ENCODE peak calls at places on chromosomes 2 and 18, in ten cellular contexts. V is CD8-positive, alpha-beta memory T cell; W is aorta; D is cardiac muscle cell; I is lung; R is lower lobe of right lung; E is SJSA1; N is heart left ventricle; J is CD8-positive, alpha-beta T cell; L is IMR-90. C is an unnamed sample. For H3K36me3, H3K4me1 and H3K27me3, the result is how much of the 10 kb centered on the place peaks cover.

GRCh38 chr18:55863876-55864275 is 275.9 kb upstream of the TCF4 start:
- DNase-seq in V (no peak), W (no peak), D (peak), I (no peak), R (no peak), E (peak), N (no peak), J (no peak), L (peak), C (no peak)

GRCh38 chr2:123036300-123036699 is 988.8 kb upstream of the CNTNAP5 start:
- DNase-seq in V (no peak), W (no peak), D (no peak), I (no peak), R (no peak), E (no peak), N (no peak), J (no peak), L (no peak), C (no peak)

GRCh38 chr2:61910603-61911002 is 5.1 kb downstream of the COMMD1 start:
- DNase-seq in V (no peak), W (no peak), D (no peak), I (no peak), R (no peak), E (no peak), N (no peak), J (no peak), L (no peak), C (peak)

GRCh38 chr2:43421194-43421593 is 174.6 kb downstream of the THADA start:
- DNase-seq in V (no peak), W (no peak), D (no peak), I (no peak), R (no peak), E (no peak), N (no peak), J (no peak), L (no peak), C (no peak)

GRCh38 chr18:3217930-3218647 is 1.7 kb downstream of the MYOM1 start:
- DNase-seq in V (no peak), W (no peak), D (peak), I (no peak), R (no peak), E (no peak), N (no peak), J (no peak), L (no peak), C (peak)

GRCh38 chr18:55585586-55586521 is 2.1 kb downstream of the TCF4 start:
- DNase-seq in V (no peak), W (peak), D (peak), I (no peak), R (no peak), E (peak), N (no peak), J (no peak), L (peak), C (no peak)

GRCh38 chr2:172358784-172359556 is 68.4 kb upstream of the ITGA6 start:
- DNase-seq in V (no peak), W (peak), D (peak), I (no peak), R (no peak), E (no peak), N (no peak), J (no peak), L (no peak), C (no peak)

GRCh38 chr2:127096280-127096679 is 10.7 kb downstream of the BIN1 start:
- DNase-seq in V (no peak), W (peak), D (no peak), I (no peak), R (peak), E (no peak), N (peak), J (no peak), L (no peak), C (no peak)

GRCh38 chr18:32301976-32302743 is 112.3 kb downstream of the MEP1B start:
- DNase-seq in V (no peak), W (no peak), D (peak), I (no peak), R (no peak), E (peak), N (no peak), J (no peak), L (peak), C (no peak)

GRCh38 chr2:240560480-240561324 is 545 bp downstream of the DUSP28 start:
- DNase-seq in V (peak), W (peak), D (peak), I (peak), R (peak), E (peak), N (peak), J (peak), L (peak), C (peak)

GRCh38 chr18:60978338-60978737 is 354.9 kb upstream of the CDH20 start:
- DNase-seq in V (no peak), W (no peak), D (peak), I (no peak), R (no peak), E (peak), N (no peak), J (no peak), L (peak), C (no peak)

GRCh38 chr2:48448274-48449061 is 81.5 kb upstream of the STON1 start:
- DNase-seq in V (no peak), W (no peak), D (peak), I (no peak), R (no peak), E (peak), N (no peak), J (no peak), L (peak), C (no peak)

GRCh38 chr2:71694501-71695234 is 241.3 kb downstream of the DYSF start:
- DNase-seq in V (no peak), W (peak), D (no peak), I (no peak), R (no peak), E (no peak), N (peak), J (no peak), L (no peak), C (no peak)

GRCh38 chr2:48993576-48993975 is 160.7 kb downstream of the FSHR start:
- DNase-seq in V (no peak), W (no peak), D (no peak), I (no peak), R (no peak), E (no peak), N (no peak), J (no peak), L (no peak), C (no peak)

GRCh38 chr2:222193328-222194008 is 105.3 kb downstream of the PAX3 start:
- DNase-seq in V (no peak), W (no peak), D (no peak), I (no peak), R (no peak), E (no peak), N (no peak), J (no peak), L (no peak), C (no peak)

GRCh38 chr2:76008001-76008702 is 297.4 kb upstream of the GCFC2 start:
- DNase-seq in V (no peak), W (no peak), D (no peak), I (no peak), R (peak), E (no peak), N (no peak), J (no peak), L (no peak), C (no peak)

GRCh38 chr18:12516049-12516677 is 108.4 kb downstream of the PRELID3A start:
- DNase-seq in V (no peak), W (no peak), D (peak), I (no peak), R (no peak), E (no peak), N (no peak), J (no peak), L (peak), C (no peak)

GRCh38 chr2:42256502-42256901 is 87.3 kb downstream of the EML4 start:
- DNase-seq in V (no peak), W (no peak), D (peak), I (no peak), R (no peak), E (no peak), N (no peak), J (no peak), L (no peak), C (no peak)

GRCh38 chr2:95296036-95296435 is 1.1 kb upstream of the KCNIP3 start:
- DNase-seq in V (no peak), W (no peak), D (no peak), I (no peak), R (no peak), E (no peak), N (no peak), J (no peak), L (no peak), C (no peak)

GRCh38 chr2:45195916-45196315 is 186.7 kb upstream of the SIX2 start:
- DNase-seq in V (no peak), W (no peak), D (no peak), I (no peak), R (no peak), E (no peak), N (no peak), J (no peak), L (no peak), C (no peak)

GRCh38 chr18:51621103-51621969 is 423.9 kb upstream of the MEX3C start:
- DNase-seq in V (no peak), W (no peak), D (peak), I (peak), R (peak), E (peak), N (no peak), J (peak), L (no peak), C (peak)

GRCh38 chr2:1743396-1744150 is 742 bp downstream of the PXDN start:
- DNase-seq in V (no peak), W (no peak), D (peak), I (peak), R (peak), E (no peak), N (peak), J (no peak), L (peak), C (no peak)

GRCh38 chr18:50788284-50788683 is 31.5 kb downstream of the MRO start:
- DNase-seq in V (no peak), W (no peak), D (no peak), I (no peak), R (no peak), E (no peak), N (no peak), J (no peak), L (no peak), C (no peak)

GRCh38 chr2:159086332-159086731 is 117.9 kb downstream of the TANC1 start:
- DNase-seq in V (no peak), W (no peak), D (peak), I (no peak), R (no peak), E (no peak), N (no peak), J (no peak), L (no peak), C (no peak)

GRCh38 chr2:235752875-235753274 is 259.0 kb downstream of the AGAP1 start:
- DNase-seq in V (no peak), W (peak), D (no peak), I (no peak), R (no peak), E (no peak), N (no peak), J (no peak), L (no peak), C (no peak)

GRCh38 chr18:49784427-49785185 is 28.7 kb downstream of the ACAA2 start:
- DNase-seq in V (no peak), W (no peak), D (no peak), I (no peak), R (no peak), E (no peak), N (no peak), J (no peak), L (peak), C (no peak)

GRCh38 chr2:37203708-37204107 is 7.4 kb downstream of the CEBPZOS start:
- DNase-seq in V (no peak), W (no peak), D (no peak), I (no peak), R (no peak), E (no peak), N (no peak), J (no peak), L (no peak), C (no peak)
- H3K36me3 ChIP-seq in V (under half), W (under half), D (under half), I (under half), R (half or more), E (half or more), N (half or more), J (under half), L (under half), C (under half)

GRCh38 chr2:20423376-20423775 is 23.5 kb upstream of the RHOB start:
- DNase-seq in V (no peak), W (no peak), D (no peak), I (no peak), R (no peak), E (no peak), N (no peak), J (no peak), L (no peak), C (no peak)

GRCh38 chr2:20419752-20420151 is 27.1 kb upstream of the RHOB start:
- DNase-seq in V (no peak), W (no peak), D (no peak), I (no peak), R (no peak), E (no peak), N (no peak), J (no peak), L (no peak), C (no peak)

GRCh38 chr2:20421988-20422678 is 24.7 kb upstream of the RHOB start:
- DNase-seq in V (no peak), W (peak), D (peak), I (peak), R (peak), E (peak), N (peak), J (no peak), L (peak), C (no peak)

GRCh38 chr2:20422679-20423271 is 24.1 kb upstream of the RHOB start:
- DNase-seq in V (no peak), W (peak), D (peak), I (no peak), R (no peak), E (no peak), N (no peak), J (no peak), L (peak), C (peak)

DNA sequence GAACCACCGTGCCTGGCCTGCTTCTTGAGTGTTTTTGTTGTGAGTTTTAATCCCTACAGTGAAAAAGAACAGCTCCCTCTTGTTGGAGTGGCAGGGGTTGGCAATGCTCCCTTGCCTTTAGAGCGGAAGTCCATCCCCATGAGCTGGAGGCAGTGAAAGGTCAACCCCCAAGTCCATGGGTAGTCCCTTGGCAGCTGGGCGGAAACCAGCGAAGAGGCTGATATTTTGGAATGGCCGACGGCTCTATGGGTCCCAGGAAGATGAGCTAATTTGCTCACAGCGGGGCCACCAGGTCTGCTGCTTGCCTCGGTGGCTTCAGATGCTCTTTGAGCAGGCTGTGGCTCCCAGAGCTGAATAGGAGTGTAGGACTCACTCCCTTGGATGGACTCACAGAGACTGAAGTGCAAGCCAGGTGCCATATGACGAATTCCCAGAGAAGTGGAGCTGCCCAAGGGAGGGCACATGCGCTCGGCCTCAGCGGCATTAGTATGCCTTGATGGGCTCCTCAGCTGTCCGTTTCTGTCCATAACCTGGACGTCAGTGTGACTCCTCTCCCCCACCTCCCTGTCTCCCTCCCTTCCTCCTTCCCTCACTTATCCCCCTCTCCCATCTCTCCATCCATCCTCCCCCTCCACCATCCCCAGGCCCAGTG is 25.4 kb upstream of the RHOB start:
- DNase-seq in V (no peak), W (no peak), D (no peak), I (no peak), R (no peak), E (no peak), N (no peak), J (no peak), L (no peak), C (no peak)
- H3K4me1 ChIP-seq in V (under half), W (under half), D (under half), I (under half), R (half or more), E (half or more), N (under half), J (under half), L (under half), C (under half)

GRCh38 chr2:109422071-109422757 is 191.6 kb downstream of the SEPTIN10 start:
- DNase-seq in V (no peak), W (no peak), D (no peak), I (no peak), R (peak), E (no peak), N (peak), J (no peak), L (peak), C (no peak)

GRCh38 chr2:109422758-109423500 is 190.8 kb downstream of the SEPTIN10 start:
- DNase-seq in V (no peak), W (no peak), D (no peak), I (no peak), R (peak), E (no peak), N (peak), J (no peak), L (no peak), C (no peak)

GRCh38 chr2:109421101-109421500 is 192.7 kb downstream of the SEPTIN10 start:
- DNase-seq in V (no peak), W (no peak), D (no peak), I (no peak), R (peak), E (no peak), N (no peak), J (no peak), L (no peak), C (no peak)

GRCh38 chr2:109421606-109422005 is 192.2 kb downstream of the SEPTIN10 start:
- DNase-seq in V (no peak), W (peak), D (no peak), I (no peak), R (peak), E (no peak), N (peak), J (no peak), L (no peak), C (no peak)

DNA sequence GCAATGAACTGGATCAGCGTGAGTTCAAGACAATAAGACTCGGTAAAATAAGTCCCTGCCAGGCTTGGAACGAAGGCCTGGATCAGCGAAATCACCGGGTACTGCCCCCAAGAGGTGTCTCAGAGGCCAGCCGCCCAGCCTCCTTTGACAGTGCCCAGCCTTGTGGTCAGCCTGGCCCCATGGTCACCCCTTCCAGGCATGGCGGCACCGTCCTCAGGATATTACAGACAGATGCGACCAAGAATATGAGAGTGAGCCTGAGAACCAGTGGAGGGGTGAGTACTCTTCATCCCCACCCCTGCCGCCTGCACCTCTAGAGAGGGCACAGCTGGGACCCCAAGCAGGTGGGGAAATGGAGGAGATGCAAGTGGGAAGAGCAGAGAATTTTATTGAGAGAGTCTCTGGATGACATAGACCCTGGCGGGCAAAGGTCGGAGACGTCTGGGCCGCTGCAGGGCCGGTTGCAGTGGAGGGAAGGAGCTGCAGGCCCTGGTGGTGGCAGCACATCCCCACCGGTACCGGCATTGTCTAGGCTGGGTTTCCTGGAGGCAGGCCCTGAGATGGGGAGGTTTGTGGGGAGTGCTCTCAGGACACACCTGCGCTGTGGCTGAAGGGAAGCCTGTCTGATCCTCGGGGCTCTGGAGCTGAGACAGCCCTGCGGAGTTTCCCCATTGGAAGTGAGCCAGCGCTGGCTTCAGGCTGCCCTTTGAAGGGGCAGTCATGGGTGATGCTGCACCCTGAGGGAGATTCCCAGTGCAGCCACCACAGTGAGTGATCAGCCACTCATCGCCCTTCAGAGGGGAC is 190.0 kb downstream of the SEPTIN10 start:
- DNase-seq in V (no peak), W (peak), D (no peak), I (no peak), R (peak), E (no peak), N (peak), J (no peak), L (no peak), C (peak)
- H3K27me3 ChIP-seq in V (under half), W (under half), D (under half), I (under half), R (under half), E (under half), N (under half), J (under half), L (under half), C (under half)

GRCh38 chr2:118842687-118843491 is 4.6 kb downstream of the EN1 start:
- DNase-seq in V (no peak), W (no peak), D (peak), I (no peak), R (no peak), E (peak), N (no peak), J (no peak), L (no peak), C (no peak)
- H3K36me3 ChIP-seq in V (under half), W (under half), D (under half), I (under half), R (under half), E (under half), N (under half), J (under half), L (under half), C (under half)

GRCh38 chr2:64711260-64711659 is 57.5 kb upstream of the SERTAD2 start:
- DNase-seq in V (no peak), W (no peak), D (peak), I (no peak), R (no peak), E (no peak), N (no peak), J (no peak), L (no peak), C (no peak)
- H3K4me1 ChIP-seq in V (under half), W (under half), D (under half), I (under half), R (under half), E (under half), N (under half), J (under half), L (under half), C (under half)

GRCh38 chr18:79942786-79943607 is 8.5 kb downstream of the SLC66A2 start:
- DNase-seq in V (no peak), W (peak), D (no peak), I (no peak), R (peak), E (no peak), N (peak), J (no peak), L (no peak), C (no peak)
- H3K27me3 ChIP-seq in V (under half), W (under half), D (under half), I (under half), R (under half), E (under half), N (under half), J (under half), L (under half), C (under half)

GRCh38 chr2:230203110-230203676 is 16.6 kb downstream of the SP110 start:
- DNase-seq in V (no peak), W (no peak), D (no peak), I (no peak), R (no peak), E (no peak), N (no peak), J (no peak), L (no peak), C (no peak)

GRCh38 chr2:230202430-230203109 is 17.2 kb downstream of the SP110 start:
- DNase-seq in V (no peak), W (no peak), D (no peak), I (no peak), R (no peak), E (no peak), N (no peak), J (no peak), L (no peak), C (peak)

GRCh38 chr2:230208576-230208975 is 11.2 kb downstream of the SP110 start:
- DNase-seq in V (no peak), W (no peak), D (no peak), I (no peak), R (no peak), E (no peak), N (no peak), J (no peak), L (no peak), C (no peak)

GRCh38 chr2:230205034-230205433 is 14.8 kb downstream of the SP110 start:
- DNase-seq in V (no peak), W (no peak), D (no peak), I (no peak), R (no peak), E (no peak), N (no peak), J (no peak), L (no peak), C (no peak)

GRCh38 chr2:230205721-230206120 is 14.1 kb downstream of the SP110 start:
- DNase-seq in V (no peak), W (no peak), D (no peak), I (no peak), R (no peak), E (no peak), N (no peak), J (no peak), L (no peak), C (no peak)
- H3K36me3 ChIP-seq in V (half or more), W (under half), D (under half), I (under half), R (half or more), E (under half), N (half or more), J (half or more), L (under half), C (under half)